ENCODE peak calls at places on chromosomes 6 and 20, in seven cellular contexts. X, P, Y, H, F, N and W are unnamed samples.

GRCh38 chr20:24910461-24910860 is 38.6 kb upstream of the CST7 start:
- DNase-seq in H (no peak), P (no peak), X (no peak), F (no peak), Y (no peak), N (no peak), W (peak)

GRCh38 chr6:136408205-136408604 is 118.6 kb upstream of the BCLAF1 start:
- DNase-seq in N (no peak), P (no peak), Y (no peak), F (no peak), X (no peak), H (no peak), W (no peak)

GRCh38 chr6:36025932-36026327 is 1.5 kb upstream of the SLC26A8 start:
- DNase-seq in N (peak), H (no peak), Y (no peak), P (no peak), F (no peak), X (no peak), W (no peak)

GRCh38 chr20:6814945-6815344 is 47.5 kb downstream of the BMP2 start:
- DNase-seq in H (no peak), F (no peak), X (no peak), Y (no peak), P (no peak), N (no peak), W (no peak)

GRCh38 chr6:149318581-149319286 is 1.2 kb downstream of the TAB2 start:
- DNase-seq in P (peak), F (no peak), Y (no peak), N (no peak), H (peak), X (no peak), W (no peak)

GRCh38 chr20:13101701-13102100 is 92.9 kb downstream of the SPTLC3 start:
- DNase-seq in Y (no peak), X (no peak), N (peak), H (no peak), P (no peak), F (no peak), W (no peak)

GRCh38 chr6:56357616-56358373 is 110.4 kb upstream of the COL21A1 start:
- DNase-seq in X (no peak), H (no peak), F (no peak), Y (no peak), P (no peak), N (no peak), W (no peak)

GRCh38 chr20:52469143-52469542 is 277.6 kb upstream of the ZFP64 start:
- DNase-seq in P (no peak), X (no peak), N (no peak), F (no peak), H (no peak), Y (no peak), W (no peak)

GRCh38 chr6:158219229-158219628 is 51.1 kb downstream of the GTF2H5 start:
- DNase-seq in H (no peak), F (no peak), Y (no peak), N (peak), X (no peak), P (no peak), W (no peak)